ENCODE peak calls at places on chromosome X, in ten cellular contexts. I is mucosa of descending colon, Q is stomach, S is choroid plexus epithelial cell, M is astrocyte of the spinal cord, N is hepatocyte, R is lower leg skin, B is heart right ventricle, V is bronchial epithelial cell, W is GM23338. C is an unnamed sample.
A peak's percentile ranks its signal among the peaks of the same experiment; 100 is the strongest.

GRCh38 chrX:121579016-121579760 is 531.8 kb downstream of the GLUD2 start:
- DNase-seq in I (no peak), Q (no peak), S (peak; percentile 56), M (peak; percentile 2), N (peak; percentile 29), R (no peak), B (peak; percentile 13), V (peak; percentile 26), W (peak; percentile 3), C (no peak)

GRCh38 chrX:20312018-20312417 is 45.3 kb upstream of the RPS6KA3 start:
- DNase-seq in I (no peak), Q (no peak), S (no peak), M (no peak), N (no peak), R (no peak), B (no peak), V (no peak), W (no peak), C (no peak)

GRCh38 chrX:49884290-49884862 is 5.1 kb downstream of the USP27X start:
- DNase-seq in I (no peak), Q (peak; percentile 67), S (peak; percentile 60), M (peak; percentile 32), N (peak; percentile 59), R (peak; percentile 92), B (peak; percentile 34), V (peak; percentile 39), W (peak; percentile 71), C (peak; percentile 68)

GRCh38 chrX:46477435-46477834 is 67.8 kb downstream of the ZNF674 start:
- DNase-seq in I (no peak), Q (no peak), S (peak; percentile 75), M (peak; percentile 16), N (no peak), R (no peak), B (peak; percentile 18), V (no peak), W (no peak), C (no peak)

GRCh38 chrX:2592279-2592678 is 91.5 kb upstream of the DHRSX start:
- DNase-seq in I (no peak), Q (no peak), S (no peak), M (no peak), N (no peak), R (peak; percentile 6), B (no peak), V (peak; percentile 63), W (no peak), C (no peak)

GRCh38 chrX:142040906-142041305 is 137.2 kb downstream of the MAGEC1 start:
- DNase-seq in I (no peak), Q (no peak), S (no peak), M (no peak), N (no peak), R (no peak), B (no peak), V (no peak), W (peak; percentile 0), C (no peak)

GRCh38 chrX:139538907-139539593 is 8.5 kb downstream of the F9 start:
- DNase-seq in I (no peak), Q (no peak), S (no peak), M (peak; percentile 0), N (no peak), R (no peak), B (no peak), V (no peak), W (no peak), C (no peak)

GRCh38 chrX:16743604-16744325 is 24.4 kb downstream of the SYAP1 start:
- DNase-seq in I (no peak), Q (no peak), S (peak; percentile 74), M (peak; percentile 89), N (no peak), R (no peak), B (no peak), V (peak; percentile 71), W (no peak), C (no peak)

GRCh38 chrX:19954707-19955106 is 36.2 kb downstream of the BCLAF3 start:
- DNase-seq in I (no peak), Q (no peak), S (peak; percentile 16), M (no peak), N (no peak), R (no peak), B (no peak), V (no peak), W (no peak), C (no peak)

GRCh38 chrX:57286507-57287251 is at the start of gene FAAH2:
- DNase-seq in I (peak; percentile 82), Q (peak; percentile 77), S (no peak), M (no peak), N (peak; percentile 87), R (peak; percentile 74), B (no peak), V (peak; percentile 95), W (peak; percentile 74), C (peak; percentile 59)

GRCh38 chrX:150200820-150201287 is 162.3 kb upstream of the MAMLD1 start:
- DNase-seq in I (no peak), Q (no peak), S (peak; percentile 97), M (peak; percentile 98), N (peak; percentile 71), R (peak; percentile 91), B (no peak), V (peak; percentile 96), W (no peak), C (no peak)

GRCh38 chrX:149829751-149830191 is 48.0 kb downstream of the MAGEA9 start:
- DNase-seq in I (no peak), Q (no peak), S (peak; percentile 68), M (peak; percentile 71), N (no peak), R (no peak), B (no peak), V (peak; percentile 80), W (peak; percentile 61), C (no peak)

GRCh38 chrX:134547047-134547679 is 87.2 kb downstream of the HPRT1 start:
- DNase-seq in I (no peak), Q (no peak), S (peak; percentile 53), M (peak; percentile 24), N (no peak), R (no peak), B (no peak), V (no peak), W (no peak), C (no peak)

GRCh38 chrX:150765782-150766350 is 72.7 kb downstream of the MTMR1 start:
- DNase-seq in I (no peak), Q (no peak), S (no peak), M (no peak), N (no peak), R (peak; percentile 65), B (no peak), V (no peak), W (peak; percentile 29), C (no peak)

GRCh38 chrX:69614896-69615295 is 1.0 kb upstream of the EDA start:
- DNase-seq in I (no peak), Q (no peak), S (no peak), M (no peak), N (no peak), R (no peak), B (peak; percentile 16), V (no peak), W (no peak), C (no peak)

GRCh38 chrX:53817548-53817947 is 131.0 kb upstream of the HUWE1 start:
- DNase-seq in I (no peak), Q (no peak), S (no peak), M (no peak), N (no peak), R (no peak), B (no peak), V (no peak), W (no peak), C (no peak)

GRCh38 chrX:17737707-17738001 is 361 bp downstream of the SCML1 start:
- DNase-seq in I (no peak), Q (no peak), S (no peak), M (peak; percentile 19), N (no peak), R (peak; percentile 84), B (no peak), V (no peak), W (no peak), C (no peak)

GRCh38 chrX:2561461-2561860 is 60.7 kb upstream of the DHRSX start:
- DNase-seq in I (no peak), Q (no peak), S (no peak), M (no peak), N (no peak), R (no peak), B (no peak), V (no peak), W (no peak), C (no peak)

DNA sequence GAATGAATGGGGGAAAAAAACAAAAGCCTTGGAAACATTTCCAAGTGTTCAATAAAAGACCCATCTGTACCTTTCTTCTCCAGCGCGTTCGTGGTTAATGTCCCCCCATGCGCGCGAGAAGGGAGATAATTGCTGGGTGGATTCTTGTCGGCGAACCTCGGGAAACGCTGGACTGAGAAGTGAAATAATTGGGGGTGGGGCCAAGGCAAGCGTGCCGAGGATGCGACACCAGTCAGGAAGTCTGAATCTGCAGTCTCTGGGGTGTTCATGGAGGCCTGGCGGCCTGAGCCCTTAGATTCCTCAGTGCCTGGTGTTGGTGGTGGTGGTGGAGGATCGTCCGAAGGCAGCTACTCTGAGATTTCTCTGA is 5.3 kb upstream of the ARX start:
- DNase-seq in I (no peak), Q (no peak), S (no peak), M (no peak), N (no peak), R (no peak), B (no peak), V (no peak), W (no peak), C (no peak)
- H3K4me3 ChIP-seq in I (no peak overlapping the region), Q (peak overlapping the region; percentile 36), S (no peak overlapping the region), M (no peak overlapping the region), N (no peak overlapping the region), R (no peak overlapping the region), B (no peak overlapping the region), V (no peak overlapping the region), W (peak overlapping the region; percentile 57), C (no peak overlapping the region)

GRCh38 chrX:23668335-23668734 is 1.0 kb downstream of the PRDX4 start:
- DNase-seq in I (no peak), Q (no peak), S (peak; percentile 4), M (no peak), N (no peak), R (no peak), B (no peak), V (no peak), W (no peak), C (no peak)
- H3K4me3 ChIP-seq in I (no peak overlapping the region), Q (peak overlapping the region; percentile 73), S (peak overlapping the region; percentile 73), M (peak overlapping the region; percentile 71), N (peak overlapping the region; percentile 56), R (no peak overlapping the region), B (peak overlapping the region; percentile 55), V (peak overlapping the region; percentile 79), W (peak overlapping the region; percentile 48), C (peak overlapping the region; percentile 73)

GRCh38 chrX:71144651-71145050 is at the start of gene NLGN3:
- DNase-seq in I (no peak), Q (no peak), S (no peak), M (no peak), N (no peak), R (no peak), B (no peak), V (no peak), W (peak; percentile 59), C (no peak)
- H3K4me3 ChIP-seq in I (no peak within 1 kb of the TSS), Q (peak within 1 kb of the TSS; percentile 37), S (peak within 1 kb of the TSS; percentile 39), M (peak within 1 kb of the TSS; percentile 9), N (no peak within 1 kb of the TSS), R (no peak within 1 kb of the TSS), B (peak within 1 kb of the TSS; percentile 29), V (no peak within 1 kb of the TSS), W (peak within 1 kb of the TSS; percentile 76), C (peak within 1 kb of the TSS; percentile 9)

DNA sequence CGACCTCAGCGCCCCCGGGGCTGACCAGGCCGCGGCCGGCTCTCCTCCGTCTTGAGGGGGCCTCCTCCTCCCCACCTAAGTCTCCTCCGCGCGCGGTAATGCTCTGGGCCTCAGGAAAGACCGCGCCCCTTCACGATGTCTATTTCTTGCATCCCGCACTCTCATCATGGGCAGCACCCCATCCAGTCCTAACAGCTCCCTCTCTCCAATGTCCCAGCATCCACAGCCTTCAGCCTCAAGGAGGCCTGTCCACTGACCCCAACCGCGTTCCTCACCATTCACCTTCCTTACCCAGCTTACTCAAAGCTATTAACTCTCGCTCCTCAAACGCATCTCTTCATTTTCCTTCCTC is 77.5 kb downstream of the MAGED4 start:
- DNase-seq in I (no peak), Q (no peak), S (no peak), M (peak; percentile 0), N (no peak), R (no peak), B (no peak), V (no peak), W (peak; percentile 9), C (no peak)
- H3K4me3 ChIP-seq in I (no peak overlapping the region), Q (peak overlapping the region; percentile 59), S (peak overlapping the region; percentile 68), M (peak overlapping the region; percentile 69), N (peak overlapping the region; percentile 22), R (no peak overlapping the region), B (peak overlapping the region; percentile 41), V (peak overlapping the region; percentile 57), W (peak overlapping the region; percentile 69), C (peak overlapping the region; percentile 69)

C was measured in Peyer's patch.